ENCODE peak calls at places on chromosomes 5 and 9, in nine cellular contexts. D, Q, H, L, F, X, G, V and K are unnamed samples.

GRCh38 chr5:115586525-115587146 is 15.6 kb downstream of the TICAM2 start:
- DNase-seq in D (peak), Q (no peak), H (no peak), L (no peak), F (no peak), X (no peak), G (no peak), V (no peak), K (no peak)

GRCh38 chr5:164679461-164679860 is 1174.0 kb downstream of the MAT2B start:
- DNase-seq in D (peak), Q (no peak), H (no peak), L (no peak), F (no peak), X (no peak), G (no peak), V (no peak), K (no peak)

GRCh38 chr9:16371306-16371705 is 499.2 kb downstream of the BNC2 start:
- DNase-seq in D (no peak), Q (no peak), H (no peak), L (no peak), F (no peak), X (no peak), G (no peak), V (no peak), K (no peak)

GRCh38 chr9:137955224-137955570 is 77.6 kb downstream of the CACNA1B start:
- DNase-seq in D (no peak), Q (no peak), H (no peak), L (no peak), F (no peak), X (no peak), G (no peak), V (no peak), K (no peak)

GRCh38 chr5:100826133-100826532 is 76.9 kb downstream of the ST8SIA4 start:
- DNase-seq in D (no peak), Q (no peak), H (no peak), L (peak), F (no peak), X (no peak), G (no peak), V (no peak), K (no peak)

GRCh38 chr9:97786341-97786740 is 66.7 kb upstream of the FOXE1 start:
- DNase-seq in D (peak), Q (peak), H (no peak), L (no peak), F (no peak), X (no peak), G (no peak), V (no peak), K (no peak)

GRCh38 chr9:33263936-33264472 is 504 bp downstream of the BAG1 start:
- DNase-seq in D (no peak), Q (no peak), H (peak), L (no peak), F (no peak), X (no peak), G (no peak), V (peak), K (peak)

GRCh38 chr5:53749611-53750010 is 189.2 kb downstream of the NDUFS4 start:
- DNase-seq in D (no peak), Q (no peak), H (no peak), L (no peak), F (no peak), X (no peak), G (no peak), V (no peak), K (no peak)

GRCh38 chr9:134778841-134779411 is 101.7 kb upstream of the FCN2 start:
- DNase-seq in D (peak), Q (peak), H (peak), L (no peak), F (no peak), X (peak), G (no peak), V (no peak), K (peak)

GRCh38 chr9:87446527-87446926 is 51.1 kb upstream of the DAPK1 start:
- DNase-seq in D (no peak), Q (no peak), H (no peak), L (no peak), F (no peak), X (no peak), G (no peak), V (no peak), K (no peak)

GRCh38 chr5:168826292-168826725 is 247.1 kb upstream of the PANK3 start:
- DNase-seq in D (no peak), Q (no peak), H (no peak), L (no peak), F (no peak), X (no peak), G (no peak), V (no peak), K (no peak)

GRCh38 chr9:2771661-2772060 is 54.4 kb downstream of the KCNV2 start:
- DNase-seq in D (no peak), Q (no peak), H (no peak), L (no peak), F (no peak), X (no peak), G (no peak), V (no peak), K (no peak)

GRCh38 chr9:2645569-2645968 is 24.0 kb downstream of the VLDLR start:
- DNase-seq in D (no peak), Q (no peak), H (no peak), L (peak), F (no peak), X (no peak), G (no peak), V (no peak), K (no peak)

GRCh38 chr5:36840077-36840476 is 36.5 kb upstream of the NIPBL start:
- DNase-seq in D (no peak), Q (no peak), H (no peak), L (no peak), F (no peak), X (no peak), G (no peak), V (no peak), K (no peak)

GRCh38 chr5:125463441-125464092 is 717.1 kb upstream of the ZNF608 start:
- DNase-seq in D (no peak), Q (no peak), H (no peak), L (no peak), F (no peak), X (no peak), G (no peak), V (no peak), K (no peak)

GRCh38 chr9:99166149-99166548 is 55.6 kb downstream of the ALG2 start:
- DNase-seq in D (no peak), Q (no peak), H (no peak), L (no peak), F (no peak), X (no peak), G (no peak), V (no peak), K (no peak)

GRCh38 chr5:138927979-138928378 is 52.8 kb upstream of the LRRTM2 start:
- DNase-seq in D (no peak), Q (no peak), H (peak), L (no peak), F (no peak), X (no peak), G (no peak), V (no peak), K (no peak)

GRCh38 chr9:130893250-130894101 is 3.1 kb downstream of the QRFP start:
- DNase-seq in D (no peak), Q (no peak), H (peak), L (no peak), F (no peak), X (no peak), G (no peak), V (no peak), K (no peak)

GRCh38 chr9:15509931-15510788 is 610 bp downstream of the PSIP1 start:
- DNase-seq in D (peak), Q (no peak), H (peak), L (no peak), F (no peak), X (no peak), G (no peak), V (peak), K (no peak)

GRCh38 chr5:178348356-178349146 is 115.9 kb upstream of the PHYKPL start:
- DNase-seq in D (no peak), Q (no peak), H (no peak), L (no peak), F (no peak), X (no peak), G (no peak), V (no peak), K (no peak)

GRCh38 chr5:74205745-74206570 is 434.6 kb downstream of the ENC1 start:
- DNase-seq in D (no peak), Q (no peak), H (no peak), L (no peak), F (no peak), X (no peak), G (no peak), V (no peak), K (no peak)

GRCh38 chr5:174323878-174324281 is 278.4 kb downstream of the NSG2 start:
- DNase-seq in D (peak), Q (peak), H (no peak), L (no peak), F (no peak), X (no peak), G (no peak), V (peak), K (no peak)

GRCh38 chr5:27511061-27511460 is 472.7 kb upstream of the CDH9 start:
- DNase-seq in D (no peak), Q (no peak), H (no peak), L (no peak), F (no peak), X (no peak), G (no peak), V (no peak), K (no peak)

GRCh38 chr5:20601678-20602100 is 613.7 kb upstream of the CDH18 start:
- DNase-seq in D (peak), Q (no peak), H (no peak), L (no peak), F (no peak), X (peak), G (no peak), V (no peak), K (no peak)

GRCh38 chr9:4382722-4383317 is 83.0 kb upstream of the GLIS3 start:
- DNase-seq in D (peak), Q (peak), H (no peak), L (peak), F (peak), X (no peak), G (no peak), V (no peak), K (no peak)

GRCh38 chr9:137171149-137172063 is at the start of gene TMEM210:
- DNase-seq in D (no peak), Q (no peak), H (no peak), L (no peak), F (no peak), X (no peak), G (no peak), V (no peak), K (no peak)

GRCh38 chr5:179870403-179870903 is 11.8 kb upstream of the MRNIP start:
- DNase-seq in D (peak), Q (no peak), H (peak), L (no peak), F (no peak), X (peak), G (no peak), V (no peak), K (peak)

GRCh38 chr9:130263601-130264413 is 1.8 kb upstream of the HMCN2 start:
- DNase-seq in D (no peak), Q (peak), H (no peak), L (no peak), F (no peak), X (no peak), G (no peak), V (no peak), K (no peak)

GRCh38 chr5:132681476-132681831 is 7.7 kb downstream of the IL4 start:
- DNase-seq in D (no peak), Q (no peak), H (no peak), L (no peak), F (no peak), X (no peak), G (no peak), V (no peak), K (no peak)

GRCh38 chr9:100427366-100428263 is 672 bp downstream of the MSANTD3 start:
- DNase-seq in D (peak), Q (peak), H (peak), L (no peak), F (no peak), X (no peak), G (no peak), V (no peak), K (no peak)

GRCh38 chr5:78886650-78887230 is 98.4 kb downstream of the ARSB start:
- DNase-seq in D (peak), Q (no peak), H (no peak), L (no peak), F (peak), X (no peak), G (no peak), V (no peak), K (no peak)

GRCh38 chr5:159851053-159851452 is 65.2 kb upstream of the ADRA1B start:
- DNase-seq in D (no peak), Q (no peak), H (no peak), L (no peak), F (no peak), X (no peak), G (no peak), V (no peak), K (no peak)

GRCh38 chr9:127756233-127756632 is 21.1 kb upstream of the TOR2A start:
- DNase-seq in D (no peak), Q (no peak), H (no peak), L (no peak), F (no peak), X (no peak), G (no peak), V (no peak), K (no peak)

GRCh38 chr9:127753556-127753955 is 18.5 kb upstream of the TOR2A start:
- DNase-seq in D (no peak), Q (no peak), H (no peak), L (no peak), F (no peak), X (no peak), G (no peak), V (no peak), K (no peak)

GRCh38 chr9:127755558-127756060 is 20.5 kb upstream of the TOR2A start:
- DNase-seq in D (no peak), Q (no peak), H (no peak), L (no peak), F (no peak), X (no peak), G (no peak), V (no peak), K (no peak)

GRCh38 chr9:127754099-127754760 is 19.1 kb upstream of the TOR2A start:
- DNase-seq in D (peak), Q (no peak), H (no peak), L (no peak), F (no peak), X (no peak), G (no peak), V (no peak), K (no peak)

DNA sequence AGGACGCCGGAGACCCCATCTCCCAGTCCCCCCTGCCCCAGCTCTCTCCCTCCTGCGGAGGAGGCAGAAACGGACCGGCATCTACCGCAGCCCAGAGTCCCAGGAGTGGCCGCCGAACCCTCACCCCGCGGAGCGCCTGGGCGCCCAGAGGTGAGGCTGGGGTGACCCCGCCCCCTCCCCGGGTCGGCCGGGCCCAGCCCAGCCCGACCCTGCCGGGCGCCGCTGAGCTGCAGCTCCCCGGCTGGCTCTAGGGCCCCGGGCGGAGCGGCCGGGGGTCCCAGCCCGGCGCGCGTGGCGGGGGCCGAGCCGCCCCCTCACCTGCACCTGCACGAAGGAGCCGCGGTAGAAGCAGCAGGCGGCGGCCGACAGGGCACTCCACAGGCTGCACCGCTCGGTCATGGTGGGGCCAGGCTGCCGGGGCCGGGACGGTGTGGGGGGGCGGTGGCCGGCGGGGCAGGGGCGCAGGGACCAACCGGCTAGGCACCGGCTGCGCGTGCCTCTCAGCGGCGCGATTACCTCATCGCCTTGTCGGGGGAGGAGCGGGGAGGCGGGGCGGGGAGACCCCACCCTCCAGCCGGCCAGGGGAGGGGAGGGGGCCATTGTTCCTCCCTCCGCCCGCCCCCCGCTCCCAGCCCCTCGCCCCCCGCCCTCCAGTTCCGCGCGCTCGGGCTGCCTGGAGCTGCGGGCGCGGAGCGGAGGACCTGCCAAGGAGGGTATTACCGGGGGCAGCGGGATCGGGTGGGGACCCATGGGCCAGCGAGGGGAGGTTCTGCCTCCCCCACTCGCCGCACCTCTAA is 19.9 kb upstream of the TOR2A start:
- DNase-seq in D (peak), Q (no peak), H (no peak), L (no peak), F (no peak), X (peak), G (no peak), V (no peak), K (no peak)
- TF ChIP-seq POLR2AphosphoS5 in D (peak), Q (no peak), H (no peak), L (no peak), F (no peak), X (no peak), G (no peak), V (no peak), K (no peak)

GRCh38 chr5:84550222-84550621 is 165.5 kb upstream of the EDIL3 start:
- DNase-seq in D (no peak), Q (no peak), H (no peak), L (no peak), F (no peak), X (no peak), G (no peak), V (no peak), K (no peak)
- TF ChIP-seq POLR2AphosphoS5 in D (no peak), Q (no peak), H (no peak), L (no peak), F (no peak), X (no peak), G (no peak), V (no peak), K (no peak)

GRCh38 chr9:69173891-69174644 is at the start of gene TJP2:
- DNase-seq in D (peak), Q (no peak), H (peak), L (no peak), F (no peak), X (no peak), G (no peak), V (peak), K (peak)

GRCh38 chr9:69175488-69175872 is 1.4 kb downstream of the TJP2 start:
- DNase-seq in D (no peak), Q (no peak), H (no peak), L (no peak), F (no peak), X (no peak), G (no peak), V (no peak), K (no peak)

GRCh38 chr9:69176446-69177135 is 2.5 kb downstream of the TJP2 start:
- DNase-seq in D (no peak), Q (no peak), H (no peak), L (no peak), F (peak), X (no peak), G (no peak), V (no peak), K (no peak)

GRCh38 chr9:69173497-69173890 is 583 bp upstream of the TJP2 start:
- DNase-seq in D (peak), Q (no peak), H (no peak), L (no peak), F (no peak), X (no peak), G (no peak), V (no peak), K (no peak)

GRCh38 chr9:69174645-69175487 is 789 bp downstream of the TJP2 start:
- DNase-seq in D (peak), Q (no peak), H (no peak), L (peak), F (no peak), X (no peak), G (no peak), V (peak), K (no peak)
- TF ChIP-seq POLR2AphosphoS5 in D (no peak), Q (no peak), H (no peak), L (peak), F (no peak), X (no peak), G (peak), V (peak), K (no peak)

GRCh38 chr9:114384836-114385411 is 2.9 kb downstream of the AKNA start:
- DNase-seq in D (no peak), Q (peak), H (no peak), L (no peak), F (no peak), X (no peak), G (no peak), V (no peak), K (no peak)

GRCh38 chr9:114380988-114381387 is 6.8 kb downstream of the AKNA start:
- DNase-seq in D (no peak), Q (no peak), H (no peak), L (no peak), F (no peak), X (no peak), G (no peak), V (no peak), K (no peak)

GRCh38 chr9:114385412-114386181 is 2.2 kb downstream of the AKNA start:
- DNase-seq in D (no peak), Q (peak), H (peak), L (peak), F (no peak), X (no peak), G (no peak), V (no peak), K (peak)

GRCh38 chr9:114383866-114384231 is 3.9 kb downstream of the AKNA start:
- DNase-seq in D (no peak), Q (no peak), H (no peak), L (no peak), F (no peak), X (no peak), G (no peak), V (no peak), K (no peak)

DNA sequence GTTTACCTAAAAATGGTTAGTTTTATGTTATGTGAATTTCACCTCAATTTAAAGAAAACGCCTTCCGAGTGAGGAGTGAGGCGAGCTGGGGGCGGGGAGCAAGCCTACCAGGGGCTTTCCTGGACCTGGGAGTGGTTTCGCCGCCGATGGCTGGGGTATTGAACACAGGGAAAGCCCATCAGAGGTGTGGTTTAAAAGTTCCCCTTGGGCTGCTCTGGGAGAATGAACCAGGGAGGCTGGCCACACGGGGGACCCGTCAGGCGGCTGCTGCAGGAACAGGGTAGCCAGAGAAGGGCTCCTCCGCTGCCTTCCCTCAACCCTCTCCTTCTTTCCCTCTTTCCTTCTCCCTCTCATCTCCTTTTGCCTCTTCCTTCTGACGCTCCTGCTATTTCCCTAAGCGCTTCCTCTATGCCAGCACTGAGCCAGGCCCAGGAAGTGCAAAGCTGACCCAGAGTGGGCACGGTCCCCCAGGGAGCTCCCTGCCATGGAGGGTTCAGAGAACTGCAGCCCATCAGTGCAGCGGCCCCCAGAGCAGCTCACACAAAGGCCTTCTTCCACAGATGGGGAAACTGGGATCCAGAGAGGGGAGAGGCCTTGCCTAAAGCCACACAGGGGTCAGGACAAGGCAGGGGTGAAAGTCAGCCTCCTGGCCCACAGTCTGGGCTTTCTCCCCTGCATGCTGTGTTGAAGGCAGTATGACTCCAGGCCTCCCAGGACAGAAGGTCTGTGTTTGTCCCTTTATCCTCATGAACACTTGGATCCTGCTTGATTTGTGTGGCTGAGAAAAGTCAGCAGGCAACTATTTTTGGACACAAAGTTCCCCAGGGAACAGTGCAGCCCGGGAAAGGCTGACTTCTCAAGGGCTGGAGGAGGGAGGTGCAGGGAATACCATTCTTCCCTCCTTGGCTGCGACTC is 4.6 kb downstream of the AKNA start:
- DNase-seq in D (peak), Q (no peak), H (no peak), L (no peak), F (no peak), X (no peak), G (no peak), V (no peak), K (no peak)
- TF ChIP-seq POLR2AphosphoS5 in D (no peak), Q (no peak), H (no peak), L (peak), F (no peak), X (no peak), G (peak), V (peak), K (no peak)